ENCODE peak calls at places on chromosome 11, in eight cellular contexts. I, Q, S, Y, V, E, U and F are unnamed samples. For H3K36me3, the result is how much of the 10 kb centered on the place peaks cover.

GRCh38 chr11:132973686-132974085 is 558.6 kb downstream of the OPCML start:
- DNase-seq in S (no peak), V (no peak), Y (no peak), E (no peak), Q (no peak), I (no peak), U (no peak), F (no peak)

GRCh38 chr11:62832346-62833234 is at the start of gene TEX54:
- DNase-seq in V (peak), Y (peak), E (no peak), S (peak), Q (peak), U (no peak), I (no peak), F (no peak)

GRCh38 chr11:68314203-68314885 is 2.0 kb downstream of the LRP5 start:
- DNase-seq in I (no peak), V (no peak), Q (peak), Y (no peak), S (no peak), U (no peak), E (no peak), F (no peak)

GRCh38 chr11:10322830-10323792 is 18.2 kb downstream of the ADM start:
- DNase-seq in Y (no peak), S (no peak), U (no peak), V (peak), E (peak), Q (no peak), I (no peak), F (peak)

GRCh38 chr11:113387605-113388211 is at the start of gene ANKK1:
- DNase-seq in Q (no peak), I (no peak), E (no peak), U (peak), V (no peak), S (no peak), Y (peak), F (no peak)

GRCh38 chr11:113034591-113034990 is 73.4 kb downstream of the NCAM1 start:
- DNase-seq in U (no peak), V (no peak), Q (no peak), S (no peak), Y (no peak), E (no peak), I (no peak), F (no peak)

GRCh38 chr11:46529086-46529905 is 64.5 kb downstream of the AMBRA1 start:
- DNase-seq in Q (no peak), U (peak), I (no peak), S (peak), Y (peak), V (peak), E (peak), F (no peak)

GRCh38 chr11:102360681-102361080 is 13.7 kb downstream of the BIRC2 start:
- DNase-seq in Q (no peak), I (no peak), E (no peak), S (no peak), Y (no peak), U (no peak), V (no peak), F (no peak)

GRCh38 chr11:77418981-77419592 is 54.8 kb downstream of the PAK1 start:
- DNase-seq in S (no peak), V (no peak), Q (no peak), I (no peak), U (no peak), Y (no peak), E (no peak), F (no peak)

GRCh38 chr11:128171496-128171895 is 415.9 kb downstream of the ETS1 start:
- DNase-seq in U (no peak), Q (no peak), I (no peak), S (no peak), Y (no peak), E (no peak), V (no peak), F (no peak)

GRCh38 chr11:65298131-65298535 is 16.5 kb upstream of the CDC42EP2 start:
- DNase-seq in I (no peak), E (no peak), V (peak), Y (peak), S (peak), U (no peak), Q (peak), F (no peak)

GRCh38 chr11:1196516-1197391 is 26.1 kb upstream of the MUC5B start:
- DNase-seq in I (no peak), Y (peak), E (no peak), S (peak), Q (no peak), V (peak), U (no peak), F (no peak)

GRCh38 chr11:12048936-12049790 is 40.7 kb upstream of the DKK3 start:
- DNase-seq in E (no peak), Y (no peak), U (no peak), Q (no peak), S (no peak), I (no peak), V (no peak), F (no peak)

GRCh38 chr11:117876341-117877119 is at the start of gene FXYD6:
- DNase-seq in Q (no peak), V (no peak), U (peak), S (peak), Y (peak), E (no peak), I (no peak), F (no peak)

GRCh38 chr11:28666632-28667031 is 558.4 kb downstream of the METTL15 start:
- DNase-seq in Y (no peak), E (no peak), U (no peak), S (no peak), Q (no peak), V (no peak), I (no peak), F (peak)

GRCh38 chr11:128458316-128458715 is 129.0 kb downstream of the ETS1 start:
- DNase-seq in U (no peak), I (no peak), E (no peak), V (no peak), Q (no peak), S (no peak), Y (no peak), F (peak)

GRCh38 chr11:127454856-127455255 is 454.3 kb upstream of the KIRREL3 start:
- DNase-seq in I (no peak), Y (no peak), S (no peak), V (no peak), U (no peak), Q (no peak), E (no peak), F (no peak)

GRCh38 chr11:79055866-79056632 is 384.8 kb downstream of the TENM4 start:
- DNase-seq in E (no peak), I (no peak), S (no peak), Y (no peak), V (no peak), Q (no peak), U (no peak), F (peak)

GRCh38 chr11:37712246-37712645 is 1114.2 kb upstream of the RAG2 start:
- DNase-seq in Q (no peak), I (no peak), Y (no peak), U (no peak), E (no peak), V (no peak), S (no peak), F (no peak)

DNA sequence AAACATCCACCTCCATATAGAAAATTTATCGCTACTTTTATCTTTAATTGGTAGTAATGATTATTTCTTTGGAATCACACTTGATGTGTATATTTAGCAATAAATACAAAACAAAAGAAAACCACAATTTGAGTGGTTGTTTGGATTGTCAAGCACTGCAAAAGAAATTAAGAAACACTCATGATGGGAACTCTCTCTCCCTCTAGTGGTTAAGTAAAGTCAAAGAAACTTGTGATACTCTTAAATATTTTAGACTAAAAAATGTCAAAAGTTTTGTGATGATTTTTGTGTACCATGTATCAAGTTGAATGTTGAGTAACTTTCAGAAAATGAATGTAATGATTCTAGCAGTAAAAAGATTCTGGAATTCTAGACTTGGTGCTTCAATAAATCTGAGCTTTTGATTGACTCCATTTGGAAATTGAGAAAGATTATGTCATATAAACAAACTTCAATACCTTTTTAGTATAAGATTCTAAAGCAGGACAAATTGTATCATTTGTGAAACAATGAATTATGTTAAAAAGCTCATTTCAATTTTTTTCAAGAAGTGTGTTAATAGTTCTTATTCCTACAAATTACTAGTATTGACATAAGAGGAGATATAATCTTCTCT is 20.8 kb downstream of the MUC15 start:
- DNase-seq in U (no peak), S (no peak), Q (no peak), Y (no peak), I (no peak), E (no peak), V (no peak), F (no peak)
- TF ChIP-seq CTCF in U (peak), S (peak), Q (no peak), Y (no peak), I (peak), E (peak), V (no peak), F (peak)

DNA sequence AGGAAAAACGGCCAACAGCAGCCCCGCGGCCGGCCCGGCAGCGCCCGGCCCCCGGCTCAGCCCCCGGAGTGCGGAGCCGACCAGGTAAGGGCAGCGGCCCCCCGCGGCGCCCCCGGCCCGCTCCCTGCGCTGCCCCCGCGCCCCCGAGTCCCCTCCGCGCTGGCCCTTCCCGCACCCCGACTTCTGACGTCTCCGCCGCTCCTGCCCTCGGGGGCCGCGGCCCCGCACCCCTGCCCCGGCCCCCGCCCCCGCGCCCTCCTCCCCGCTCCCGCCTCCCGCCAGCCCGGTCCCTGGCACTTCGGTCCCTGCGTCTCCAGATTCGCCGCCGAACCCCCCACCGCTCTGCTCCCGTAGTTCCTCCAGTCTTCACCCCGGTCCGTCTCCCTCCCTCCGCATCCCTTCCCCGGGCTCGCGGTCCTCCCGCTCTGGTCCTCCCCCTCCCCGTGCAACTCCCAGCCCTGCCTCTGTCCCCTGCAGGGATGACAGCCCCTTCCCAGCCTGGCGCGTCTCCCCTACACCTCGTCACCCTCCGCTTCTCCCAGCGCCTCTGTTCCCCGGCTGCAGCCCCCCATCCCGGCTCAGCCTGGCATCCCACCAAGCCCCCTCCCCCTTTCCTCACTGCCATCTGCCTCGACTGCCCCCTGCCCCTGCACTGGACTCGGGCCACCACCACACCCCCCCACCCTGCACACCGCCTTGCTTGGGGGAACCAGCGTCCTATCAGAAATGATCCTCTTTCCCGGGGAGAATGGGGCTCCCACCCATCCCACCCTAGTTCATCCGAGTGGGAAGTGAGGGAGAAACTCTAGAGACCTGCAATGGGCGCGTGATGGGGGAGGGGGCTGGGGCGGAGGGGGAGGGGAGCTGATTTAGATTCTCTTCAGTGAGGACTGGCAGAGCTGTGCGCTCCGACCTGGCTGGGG is 517 bp downstream of the GRIK4 start:
- DNase-seq in Y (peak), Q (no peak), E (no peak), I (no peak), V (peak), S (peak), U (no peak), F (no peak)
- H3K4me3 ChIP-seq in Y (no peak), Q (no peak), E (peak), I (no peak), V (no peak), S (peak), U (peak), F (no peak)

GRCh38 chr11:134145715-134146114 is 76.8 kb downstream of the JAM3 start:
- DNase-seq in I (no peak), Q (no peak), S (no peak), Y (no peak), U (no peak), E (no peak), V (no peak), F (no peak)
- H3K36me3 ChIP-seq in I (under half), Q (under half), S (under half), Y (half or more), U (under half), E (under half), V (under half), F (under half)

GRCh38 chr11:115528217-115528616 is 24.0 kb upstream of the CADM1 start:
- DNase-seq in V (no peak), S (no peak), U (no peak), Q (no peak), Y (no peak), E (no peak), I (no peak), F (no peak)

GRCh38 chr11:115524572-115524971 is 20.4 kb upstream of the CADM1 start:
- DNase-seq in I (no peak), E (no peak), V (no peak), Y (no peak), S (no peak), U (no peak), Q (no peak), F (no peak)

GRCh38 chr11:115525600-115526006 is 21.4 kb upstream of the CADM1 start:
- DNase-seq in Y (no peak), V (no peak), E (no peak), U (no peak), S (no peak), I (no peak), Q (no peak), F (no peak)

GRCh38 chr11:115530752-115531151 is 26.5 kb upstream of the CADM1 start:
- DNase-seq in Q (no peak), Y (no peak), U (no peak), I (no peak), S (no peak), E (no peak), V (no peak), F (no peak)

GRCh38 chr11:115527534-115528125 is 23.4 kb upstream of the CADM1 start:
- DNase-seq in V (no peak), Q (no peak), E (no peak), I (no peak), S (no peak), Y (no peak), U (no peak), F (no peak)
- TF ChIP-seq CTCF in V (no peak), Q (no peak), E (no peak), I (no peak), S (no peak), Y (no peak), U (no peak), F (no peak)